ENCODE peak calls at places on chromosomes 5 and 9, in nine cellular contexts. One of them, this sample, is unnamed.

GRCh38 chr9:114178076-114178475 is 22.7 kb downstream of the COL27A1 start:
- DNase-seq in GDM1: no peak
- DNase-seq in fibroblast of lung: no peak
- DNase-seq in fibroblast of the conjunctiva: no peak
- DNase-seq in activated CD8-positive, alpha-beta memory T cell treated with anti-CD3 and anti-CD28 coated beads, Interleukin-2, amount 50 U/mL, for 4 hours: no peak
- DNase-seq in nucleus accumbens: no peak
- DNase-seq in D341Med: no peak
- DNase-seq in HTR-8/SVneo: no peak
- DNase-seq in cardiac muscle cell: no peak
- DNase-seq in this sample: no peak

GRCh38 chr9:125558453-125559084 is 148.4 kb downstream of the MAPKAP1 start:
- DNase-seq in GDM1: peak; percentile 31
- DNase-seq in fibroblast of lung: peak; percentile 86
- DNase-seq in fibroblast of the conjunctiva: peak; percentile 74
- DNase-seq in activated CD8-positive, alpha-beta memory T cell treated with anti-CD3 and anti-CD28 coated beads, Interleukin-2, amount 50 U/mL, for 4 hours: peak; percentile 46
- DNase-seq in nucleus accumbens: no peak
- DNase-seq in D341Med: peak; percentile 78
- DNase-seq in HTR-8/SVneo: peak; percentile 61
- DNase-seq in cardiac muscle cell: peak; percentile 80
- DNase-seq in this sample: peak; percentile 28

GRCh38 chr9:132008184-132008781 is 71.4 kb downstream of the MED27 start:
- DNase-seq in GDM1: no peak
- DNase-seq in fibroblast of lung: no peak
- DNase-seq in fibroblast of the conjunctiva: no peak
- DNase-seq in activated CD8-positive, alpha-beta memory T cell treated with anti-CD3 and anti-CD28 coated beads, Interleukin-2, amount 50 U/mL, for 4 hours: no peak
- DNase-seq in nucleus accumbens: no peak
- DNase-seq in D341Med: no peak
- DNase-seq in HTR-8/SVneo: peak; percentile 18
- DNase-seq in cardiac muscle cell: no peak
- DNase-seq in this sample: peak; percentile 32

GRCh38 chr5:54766748-54767147 is 218.6 kb downstream of the ESM1 start:
- DNase-seq in GDM1: no peak
- DNase-seq in fibroblast of lung: no peak
- DNase-seq in fibroblast of the conjunctiva: no peak
- DNase-seq in activated CD8-positive, alpha-beta memory T cell treated with anti-CD3 and anti-CD28 coated beads, Interleukin-2, amount 50 U/mL, for 4 hours: no peak
- DNase-seq in nucleus accumbens: no peak
- DNase-seq in D341Med: no peak
- DNase-seq in HTR-8/SVneo: no peak
- DNase-seq in cardiac muscle cell: no peak
- DNase-seq in this sample: no peak

GRCh38 chr5:141778211-141778610 is 96.2 kb upstream of the ARAP3 start:
- DNase-seq in GDM1: no peak
- DNase-seq in fibroblast of lung: peak; percentile 86
- DNase-seq in fibroblast of the conjunctiva: peak; percentile 18
- DNase-seq in activated CD8-positive, alpha-beta memory T cell treated with anti-CD3 and anti-CD28 coated beads, Interleukin-2, amount 50 U/mL, for 4 hours: no peak
- DNase-seq in nucleus accumbens: no peak
- DNase-seq in D341Med: peak; percentile 74
- DNase-seq in HTR-8/SVneo: peak; percentile 62
- DNase-seq in cardiac muscle cell: no peak
- DNase-seq in this sample: no peak

GRCh38 chr5:82331557-82331956 is 53.4 kb upstream of the RPS23 start:
- DNase-seq in GDM1: no peak
- DNase-seq in fibroblast of lung: no peak
- DNase-seq in fibroblast of the conjunctiva: no peak
- DNase-seq in activated CD8-positive, alpha-beta memory T cell treated with anti-CD3 and anti-CD28 coated beads, Interleukin-2, amount 50 U/mL, for 4 hours: no peak
- DNase-seq in nucleus accumbens: no peak
- DNase-seq in D341Med: no peak
- DNase-seq in HTR-8/SVneo: no peak
- DNase-seq in cardiac muscle cell: no peak
- DNase-seq in this sample: no peak

GRCh38 chr5:172903790-172904189 is 55.4 kb upstream of the RPL26L1 start:
- DNase-seq in GDM1: no peak
- DNase-seq in fibroblast of lung: peak; percentile 95
- DNase-seq in fibroblast of the conjunctiva: peak; percentile 92
- DNase-seq in activated CD8-positive, alpha-beta memory T cell treated with anti-CD3 and anti-CD28 coated beads, Interleukin-2, amount 50 U/mL, for 4 hours: no peak
- DNase-seq in nucleus accumbens: no peak
- DNase-seq in D341Med: no peak
- DNase-seq in HTR-8/SVneo: peak; percentile 43
- DNase-seq in cardiac muscle cell: no peak
- DNase-seq in this sample: peak; percentile 80

GRCh38 chr9:127921592-127922120 is 4.8 kb upstream of the ST6GALNAC4 start:
- DNase-seq in GDM1: peak; percentile 30
- DNase-seq in fibroblast of lung: peak; percentile 55
- DNase-seq in fibroblast of the conjunctiva: no peak
- DNase-seq in activated CD8-positive, alpha-beta memory T cell treated with anti-CD3 and anti-CD28 coated beads, Interleukin-2, amount 50 U/mL, for 4 hours: peak; percentile 79
- DNase-seq in nucleus accumbens: peak; percentile 28
- DNase-seq in D341Med: peak; percentile 89
- DNase-seq in HTR-8/SVneo: peak; percentile 58
- DNase-seq in cardiac muscle cell: peak; percentile 65
- DNase-seq in this sample: no peak

GRCh38 chr9:134025606-134026541 is 593 bp downstream of the BRD3OS start:
- DNase-seq in GDM1: no peak
- DNase-seq in fibroblast of lung: peak; percentile 45
- DNase-seq in fibroblast of the conjunctiva: peak; percentile 8
- DNase-seq in activated CD8-positive, alpha-beta memory T cell treated with anti-CD3 and anti-CD28 coated beads, Interleukin-2, amount 50 U/mL, for 4 hours: peak; percentile 42
- DNase-seq in nucleus accumbens: peak; percentile 55
- DNase-seq in D341Med: peak; percentile 75
- DNase-seq in HTR-8/SVneo: peak; percentile 29
- DNase-seq in cardiac muscle cell: peak; percentile 58
- DNase-seq in this sample: peak; percentile 7

GRCh38 chr5:133635051-133635450 is 22.7 kb upstream of the FSTL4 start:
- DNase-seq in GDM1: no peak
- DNase-seq in fibroblast of lung: no peak
- DNase-seq in fibroblast of the conjunctiva: no peak
- DNase-seq in activated CD8-positive, alpha-beta memory T cell treated with anti-CD3 and anti-CD28 coated beads, Interleukin-2, amount 50 U/mL, for 4 hours: no peak
- DNase-seq in nucleus accumbens: no peak
- DNase-seq in D341Med: no peak
- DNase-seq in HTR-8/SVneo: peak; percentile 35
- DNase-seq in cardiac muscle cell: no peak
- DNase-seq in this sample: no peak

GRCh38 chr5:62790348-62790747 is 211.7 kb downstream of the LRRC70 start:
- DNase-seq in GDM1: no peak
- DNase-seq in fibroblast of lung: no peak
- DNase-seq in fibroblast of the conjunctiva: no peak
- DNase-seq in activated CD8-positive, alpha-beta memory T cell treated with anti-CD3 and anti-CD28 coated beads, Interleukin-2, amount 50 U/mL, for 4 hours: no peak
- DNase-seq in nucleus accumbens: no peak
- DNase-seq in D341Med: no peak
- DNase-seq in HTR-8/SVneo: no peak
- DNase-seq in cardiac muscle cell: no peak
- DNase-seq in this sample: no peak

GRCh38 chr5:90866333-90866732 is 307.7 kb downstream of the ADGRV1 start:
- DNase-seq in GDM1: no peak
- DNase-seq in fibroblast of lung: peak; percentile 59
- DNase-seq in fibroblast of the conjunctiva: no peak
- DNase-seq in activated CD8-positive, alpha-beta memory T cell treated with anti-CD3 and anti-CD28 coated beads, Interleukin-2, amount 50 U/mL, for 4 hours: no peak
- DNase-seq in nucleus accumbens: no peak
- DNase-seq in D341Med: peak; percentile 21
- DNase-seq in HTR-8/SVneo: peak; percentile 26
- DNase-seq in cardiac muscle cell: peak; percentile 51
- DNase-seq in this sample: no peak

GRCh38 chr9:16074962-16075361 is 522.1 kb downstream of the CCDC171 start:
- DNase-seq in GDM1: no peak
- DNase-seq in fibroblast of lung: peak; percentile 62
- DNase-seq in fibroblast of the conjunctiva: no peak
- DNase-seq in activated CD8-positive, alpha-beta memory T cell treated with anti-CD3 and anti-CD28 coated beads, Interleukin-2, amount 50 U/mL, for 4 hours: no peak
- DNase-seq in nucleus accumbens: no peak
- DNase-seq in D341Med: no peak
- DNase-seq in HTR-8/SVneo: no peak
- DNase-seq in cardiac muscle cell: no peak
- DNase-seq in this sample: peak; percentile 9

GRCh38 chr5:76729373-76730290 is 13.7 kb downstream of the F2R start:
- DNase-seq in GDM1: no peak
- DNase-seq in fibroblast of lung: no peak
- DNase-seq in fibroblast of the conjunctiva: no peak
- DNase-seq in activated CD8-positive, alpha-beta memory T cell treated with anti-CD3 and anti-CD28 coated beads, Interleukin-2, amount 50 U/mL, for 4 hours: no peak
- DNase-seq in nucleus accumbens: no peak
- DNase-seq in D341Med: no peak
- DNase-seq in HTR-8/SVneo: no peak
- DNase-seq in cardiac muscle cell: no peak
- DNase-seq in this sample: no peak